ENCODE peak calls at places on chromosomes 16 and 17, in four cellular contexts. One of them, this sample, is unnamed.

GRCh38 chr17:75130632-75131277 is 787 bp downstream of the NT5C start:
- DNase-seq in A549: peak
- DNase-seq in H1: no peak
- DNase-seq in K562: peak
- DNase-seq in this sample: peak

GRCh38 chr17:11899494-11899893 is 97.8 kb downstream of the ZNF18 start:
- DNase-seq in A549: no peak
- DNase-seq in H1: no peak
- DNase-seq in K562: peak
- DNase-seq in this sample: no peak

GRCh38 chr17:75430159-75430748 is 24.8 kb upstream of the GRB2 start:
- DNase-seq in A549: peak
- DNase-seq in H1: peak
- DNase-seq in K562: no peak
- DNase-seq in this sample: peak

GRCh38 chr16:78584213-78584860 is 484.9 kb downstream of the WWOX start:
- DNase-seq in A549: no peak
- DNase-seq in H1: no peak
- DNase-seq in K562: no peak
- DNase-seq in this sample: no peak

GRCh38 chr16:80208015-80208414 is 332.8 kb upstream of the DYNLRB2 start:
- DNase-seq in A549: no peak
- DNase-seq in H1: no peak
- DNase-seq in K562: no peak
- DNase-seq in this sample: no peak

GRCh38 chr17:70114405-70114804 is 39.4 kb downstream of the KCNJ16 start:
- DNase-seq in A549: no peak
- DNase-seq in H1: no peak
- DNase-seq in K562: no peak
- DNase-seq in this sample: no peak

GRCh38 chr16:47848481-47849109 is 307.2 kb downstream of the ABCC12 start:
- DNase-seq in A549: no peak
- DNase-seq in H1: peak
- DNase-seq in K562: no peak
- DNase-seq in this sample: no peak

GRCh38 chr16:9836118-9836736 is 346.0 kb downstream of the GRIN2A start:
- DNase-seq in A549: no peak
- DNase-seq in H1: no peak
- DNase-seq in K562: peak
- DNase-seq in this sample: no peak

GRCh38 chr16:4882633-4883285 is 35.5 kb downstream of the UBN1 start:
- DNase-seq in A549: no peak
- DNase-seq in H1: no peak
- DNase-seq in K562: peak
- DNase-seq in this sample: no peak

GRCh38 chr17:4972322-4972721 is 4.7 kb upstream of the SPAG7 start:
- DNase-seq in A549: no peak
- DNase-seq in H1: no peak
- DNase-seq in K562: no peak
- DNase-seq in this sample: no peak

GRCh38 chr16:78179666-78180065 is 80.2 kb downstream of the WWOX start:
- DNase-seq in A549: no peak
- DNase-seq in H1: no peak
- DNase-seq in K562: no peak
- DNase-seq in this sample: peak

DNA sequence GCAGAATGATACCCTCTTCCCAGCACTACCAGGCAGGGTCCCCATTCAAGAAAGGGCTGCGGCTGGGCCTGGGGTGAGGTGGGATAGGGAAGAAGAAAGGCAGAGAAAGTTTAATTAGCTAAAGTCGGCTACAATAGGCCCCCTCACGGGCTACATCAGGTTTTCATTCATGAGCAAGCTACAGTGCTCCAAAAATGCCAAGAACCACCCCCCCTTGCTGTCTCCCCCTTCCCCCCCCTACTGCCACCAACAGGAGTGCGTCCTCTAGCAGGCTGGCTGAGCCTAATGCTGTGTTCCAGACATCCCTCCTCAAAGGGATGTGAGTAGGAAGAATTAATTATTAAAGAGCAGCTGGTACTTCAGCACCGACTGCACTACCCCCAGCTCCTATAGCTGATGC is 2.2 kb downstream of the HDAC5 start:
- DNase-seq in A549: no peak
- DNase-seq in H1: no peak
- DNase-seq in K562: no peak
- DNase-seq in this sample: no peak
- TF ChIP-seq RNF2 in A549: no peak
- TF ChIP-seq RNF2 in H1: no peak
- TF ChIP-seq RNF2 in K562: no peak
- TF ChIP-seq RNF2 in this sample: no peak

DNA sequence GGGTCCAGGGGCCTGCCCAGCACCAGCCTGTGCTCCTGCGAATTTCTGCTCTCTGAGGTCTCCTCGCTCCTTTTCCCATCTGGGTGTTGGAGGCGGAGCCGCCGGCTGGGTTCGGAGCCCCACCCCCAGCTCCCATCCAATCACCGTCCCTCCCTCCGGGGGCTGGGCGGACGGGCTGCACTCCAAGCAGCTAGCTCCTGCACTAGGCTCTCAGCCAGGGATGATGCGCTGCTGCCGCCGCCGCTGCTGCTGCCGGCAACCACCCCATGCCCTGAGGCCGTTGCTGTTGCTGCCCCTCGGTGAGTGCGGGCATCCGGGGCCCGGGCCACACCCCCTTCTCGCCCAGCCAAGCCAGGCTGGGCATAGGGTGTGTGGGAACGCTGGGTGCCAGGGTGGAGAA is at the start of gene NRN1L:
- DNase-seq in A549: no peak
- DNase-seq in H1: peak
- DNase-seq in K562: peak
- DNase-seq in this sample: no peak
- TF ChIP-seq RNF2 in A549: no peak
- TF ChIP-seq RNF2 in H1: no peak
- TF ChIP-seq RNF2 in K562: no peak
- TF ChIP-seq RNF2 in this sample: no peak

GRCh38 chr16:81636298-81636960 is 142.7 kb upstream of the PLCG2 start:
- DNase-seq in A549: no peak
- DNase-seq in H1: no peak
- DNase-seq in K562: peak
- DNase-seq in this sample: no peak
- TF ChIP-seq RNF2 in A549: no peak
- TF ChIP-seq RNF2 in H1: no peak
- TF ChIP-seq RNF2 in K562: peak
- TF ChIP-seq RNF2 in this sample: no peak

GRCh38 chr16:85313541-85314208 is 201.4 kb upstream of the CIBAR2 start:
- DNase-seq in A549: no peak
- DNase-seq in H1: no peak
- DNase-seq in K562: no peak
- DNase-seq in this sample: no peak
- TF ChIP-seq RNF2 in A549: no peak
- TF ChIP-seq RNF2 in H1: no peak
- TF ChIP-seq RNF2 in K562: no peak
- TF ChIP-seq RNF2 in this sample: no peak

GRCh38 chr16:28140788-28141618 is 70.8 kb downstream of the XPO6 start:
- DNase-seq in A549: no peak
- DNase-seq in H1: no peak
- DNase-seq in K562: no peak
- DNase-seq in this sample: peak
- TF ChIP-seq RNF2 in A549: no peak
- TF ChIP-seq RNF2 in H1: no peak
- TF ChIP-seq RNF2 in K562: no peak
- TF ChIP-seq RNF2 in this sample: no peak

DNA sequence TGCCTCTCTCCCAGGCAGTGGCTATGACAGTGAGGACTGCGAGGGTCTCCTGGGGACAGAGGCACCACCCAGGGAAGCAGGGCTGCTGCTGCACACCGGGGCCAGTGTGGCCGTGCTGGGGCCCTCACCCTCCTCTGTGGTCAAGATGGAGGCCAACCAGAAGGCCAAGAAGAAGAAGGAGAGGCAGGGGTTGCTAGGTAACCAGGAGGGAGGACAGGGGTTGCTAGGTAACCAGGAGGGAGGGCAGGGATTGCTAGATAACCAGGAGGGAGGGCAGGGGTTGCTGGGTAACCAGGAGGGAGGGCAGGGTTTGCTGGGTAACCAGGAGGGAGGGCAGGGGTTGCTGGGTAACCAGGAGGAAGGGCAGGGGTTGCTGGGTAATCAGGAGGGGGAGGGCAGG is 55.2 kb downstream of the ACTG1 start:
- DNase-seq in A549: no peak
- DNase-seq in H1: no peak
- DNase-seq in K562: peak
- DNase-seq in this sample: no peak
- TF ChIP-seq RNF2 in A549: no peak
- TF ChIP-seq RNF2 in H1: no peak
- TF ChIP-seq RNF2 in K562: no peak
- TF ChIP-seq RNF2 in this sample: no peak

GRCh38 chr17:33389506-33390141 is 96.5 kb upstream of the ASIC2 start:
- DNase-seq in A549: no peak
- DNase-seq in H1: no peak
- DNase-seq in K562: no peak
- DNase-seq in this sample: no peak
- TF ChIP-seq RNF2 in A549: no peak
- TF ChIP-seq RNF2 in H1: no peak
- TF ChIP-seq RNF2 in K562: no peak
- TF ChIP-seq RNF2 in this sample: no peak